ENCODE peak calls at places on chromosome 6, in eight cellular contexts. One of them, this sample, is unnamed. For H3K4me1, the result is how much of the 10 kb centered on the place peaks cover.

GRCh38 chr6:1336246-1336843 is 24.4 kb downstream of the FOXQ1 start:
- DNase-seq in mucosa of descending colon: peak
- DNase-seq in aorta: no peak
- DNase-seq in Peyer's patch: peak
- DNase-seq in PC-9: peak
- DNase-seq in adrenal gland: no peak
- DNase-seq in endodermal cell: peak
- DNase-seq in H1: no peak
- DNase-seq in this sample: peak

GRCh38 chr6:47168176-47168575 is 126.0 kb upstream of the ADGRF1 start:
- DNase-seq in mucosa of descending colon: no peak
- DNase-seq in aorta: peak
- DNase-seq in Peyer's patch: no peak
- DNase-seq in PC-9: peak
- DNase-seq in adrenal gland: no peak
- DNase-seq in endodermal cell: peak
- DNase-seq in H1: no peak
- DNase-seq in this sample: peak

GRCh38 chr6:16481680-16482079 is 243.3 kb downstream of the GMPR start:
- DNase-seq in mucosa of descending colon: no peak
- DNase-seq in aorta: no peak
- DNase-seq in Peyer's patch: no peak
- DNase-seq in PC-9: no peak
- DNase-seq in adrenal gland: no peak
- DNase-seq in endodermal cell: no peak
- DNase-seq in H1: no peak
- DNase-seq in this sample: no peak

GRCh38 chr6:54602591-54602990 is 244.0 kb upstream of the FAM83B start:
- DNase-seq in mucosa of descending colon: no peak
- DNase-seq in aorta: no peak
- DNase-seq in Peyer's patch: no peak
- DNase-seq in PC-9: no peak
- DNase-seq in adrenal gland: no peak
- DNase-seq in endodermal cell: no peak
- DNase-seq in H1: no peak
- DNase-seq in this sample: no peak

GRCh38 chr6:105495515-105495914 is 92.6 kb upstream of the PREP start:
- DNase-seq in mucosa of descending colon: no peak
- DNase-seq in aorta: no peak
- DNase-seq in Peyer's patch: no peak
- DNase-seq in PC-9: no peak
- DNase-seq in adrenal gland: no peak
- DNase-seq in endodermal cell: no peak
- DNase-seq in H1: no peak
- DNase-seq in this sample: no peak

GRCh38 chr6:165659945-165660862 is 2.8 kb downstream of the PDE10A start:
- DNase-seq in mucosa of descending colon: no peak
- DNase-seq in aorta: no peak
- DNase-seq in Peyer's patch: no peak
- DNase-seq in PC-9: no peak
- DNase-seq in adrenal gland: no peak
- DNase-seq in endodermal cell: peak
- DNase-seq in H1: no peak
- DNase-seq in this sample: no peak

GRCh38 chr6:100281471-100281878 is 183.2 kb downstream of the SIM1 start:
- DNase-seq in mucosa of descending colon: no peak
- DNase-seq in aorta: no peak
- DNase-seq in Peyer's patch: no peak
- DNase-seq in PC-9: no peak
- DNase-seq in adrenal gland: no peak
- DNase-seq in endodermal cell: peak
- DNase-seq in H1: no peak
- DNase-seq in this sample: no peak

GRCh38 chr6:99613398-99613704 is 6.7 kb downstream of the PRDM13 start:
- DNase-seq in mucosa of descending colon: peak
- DNase-seq in aorta: peak
- DNase-seq in Peyer's patch: peak
- DNase-seq in PC-9: no peak
- DNase-seq in adrenal gland: no peak
- DNase-seq in endodermal cell: peak
- DNase-seq in H1: no peak
- DNase-seq in this sample: no peak

GRCh38 chr6:27375613-27376079 is 12.9 kb upstream of the ZNF391 start:
- DNase-seq in mucosa of descending colon: no peak
- DNase-seq in aorta: no peak
- DNase-seq in Peyer's patch: no peak
- DNase-seq in PC-9: no peak
- DNase-seq in adrenal gland: no peak
- DNase-seq in endodermal cell: peak
- DNase-seq in H1: no peak
- DNase-seq in this sample: no peak

GRCh38 chr6:36673882-36674281 is 4.6 kb upstream of the CDKN1A start:
- DNase-seq in mucosa of descending colon: no peak
- DNase-seq in aorta: no peak
- DNase-seq in Peyer's patch: no peak
- DNase-seq in PC-9: no peak
- DNase-seq in adrenal gland: no peak
- DNase-seq in endodermal cell: no peak
- DNase-seq in H1: no peak
- DNase-seq in this sample: no peak

GRCh38 chr6:15254074-15254975 is 8.5 kb downstream of the JARID2 start:
- DNase-seq in mucosa of descending colon: no peak
- DNase-seq in aorta: no peak
- DNase-seq in Peyer's patch: no peak
- DNase-seq in PC-9: no peak
- DNase-seq in adrenal gland: no peak
- DNase-seq in endodermal cell: peak
- DNase-seq in H1: no peak
- DNase-seq in this sample: no peak

GRCh38 chr6:15259766-15260098 is 13.9 kb downstream of the JARID2 start:
- DNase-seq in mucosa of descending colon: no peak
- DNase-seq in aorta: no peak
- DNase-seq in Peyer's patch: no peak
- DNase-seq in PC-9: no peak
- DNase-seq in adrenal gland: no peak
- DNase-seq in endodermal cell: no peak
- DNase-seq in H1: no peak
- DNase-seq in this sample: no peak

GRCh38 chr6:15253107-15254073 is 7.5 kb downstream of the JARID2 start:
- DNase-seq in mucosa of descending colon: no peak
- DNase-seq in aorta: no peak
- DNase-seq in Peyer's patch: no peak
- DNase-seq in PC-9: no peak
- DNase-seq in adrenal gland: no peak
- DNase-seq in endodermal cell: no peak
- DNase-seq in H1: no peak
- DNase-seq in this sample: no peak

GRCh38 chr6:15255481-15256414 is 9.9 kb downstream of the JARID2 start:
- DNase-seq in mucosa of descending colon: no peak
- DNase-seq in aorta: no peak
- DNase-seq in Peyer's patch: peak
- DNase-seq in PC-9: no peak
- DNase-seq in adrenal gland: no peak
- DNase-seq in endodermal cell: no peak
- DNase-seq in H1: no peak
- DNase-seq in this sample: no peak

DNA sequence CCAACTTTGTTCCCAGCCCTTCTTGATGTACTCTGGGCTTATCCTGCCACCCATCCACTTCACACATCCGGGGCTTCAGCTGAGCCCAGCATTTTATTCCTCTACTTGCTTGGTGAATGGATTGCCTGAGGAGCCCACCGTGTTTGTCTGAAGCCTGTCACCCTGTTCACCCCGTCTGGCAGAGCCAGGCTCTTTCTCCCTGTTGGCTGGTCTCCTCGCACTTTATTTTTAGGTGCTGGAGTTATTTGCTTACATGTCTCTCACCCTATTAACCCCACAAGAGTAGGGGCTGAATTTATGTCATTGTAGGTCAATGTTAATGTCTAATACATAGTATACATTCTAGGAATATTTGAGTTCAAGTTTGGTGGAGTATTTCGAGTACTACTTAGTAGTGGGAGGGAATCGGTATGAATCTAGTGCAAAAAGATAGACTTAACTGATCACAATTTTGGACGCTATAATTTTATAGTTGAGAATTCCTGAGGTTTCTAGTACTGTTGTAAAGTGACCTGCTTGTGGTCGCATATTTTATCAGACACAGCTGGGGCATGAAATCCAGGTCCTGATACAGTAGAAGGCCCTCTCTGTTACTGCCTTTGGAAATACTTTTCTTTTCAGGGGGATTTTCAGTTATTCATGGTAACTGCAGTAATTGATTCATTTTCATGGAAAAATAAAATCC is 10.8 kb downstream of the JARID2 start:
- DNase-seq in mucosa of descending colon: no peak
- DNase-seq in aorta: no peak
- DNase-seq in Peyer's patch: no peak
- DNase-seq in PC-9: no peak
- DNase-seq in adrenal gland: no peak
- DNase-seq in endodermal cell: peak
- DNase-seq in H1: no peak
- DNase-seq in this sample: no peak
- H3K4me1 ChIP-seq in mucosa of descending colon: under half
- H3K4me1 ChIP-seq in aorta: under half
- H3K4me1 ChIP-seq in Peyer's patch: under half
- H3K4me1 ChIP-seq in PC-9: half or more
- H3K4me1 ChIP-seq in adrenal gland: under half
- H3K4me1 ChIP-seq in endodermal cell: under half
- H3K4me1 ChIP-seq in H1: under half
- H3K4me1 ChIP-seq in this sample: under half

DNA sequence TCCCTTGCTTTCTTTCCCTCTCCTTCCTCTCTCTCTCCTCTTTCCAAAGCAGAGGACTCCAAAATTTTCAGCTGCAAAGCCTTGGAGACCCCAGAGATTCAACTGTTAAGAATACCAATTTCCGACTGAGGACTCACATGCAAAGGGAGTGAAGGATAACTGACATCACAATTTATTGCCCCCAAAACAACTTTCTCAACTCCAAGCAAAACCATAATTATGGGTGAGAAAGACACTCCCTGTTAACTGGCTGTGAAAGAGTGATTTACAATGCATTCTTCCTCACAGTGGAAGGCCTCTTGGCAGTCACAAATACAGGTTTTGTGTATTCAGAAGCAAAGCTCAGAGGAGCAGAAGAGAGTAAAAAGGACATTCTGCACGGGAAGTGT is 421.0 kb upstream of the JARID2 start:
- DNase-seq in mucosa of descending colon: peak
- DNase-seq in aorta: no peak
- DNase-seq in Peyer's patch: no peak
- DNase-seq in PC-9: no peak
- DNase-seq in adrenal gland: no peak
- DNase-seq in endodermal cell: peak
- DNase-seq in H1: no peak
- DNase-seq in this sample: no peak
- H3K4me1 ChIP-seq in mucosa of descending colon: under half
- H3K4me1 ChIP-seq in aorta: under half
- H3K4me1 ChIP-seq in Peyer's patch: under half
- H3K4me1 ChIP-seq in PC-9: under half
- H3K4me1 ChIP-seq in adrenal gland: under half
- H3K4me1 ChIP-seq in endodermal cell: under half
- H3K4me1 ChIP-seq in H1: under half
- H3K4me1 ChIP-seq in this sample: under half

GRCh38 chr6:41204156-41204555 is 3.2 kb upstream of the TREML2 start:
- DNase-seq in mucosa of descending colon: no peak
- DNase-seq in aorta: no peak
- DNase-seq in Peyer's patch: no peak
- DNase-seq in PC-9: no peak
- DNase-seq in adrenal gland: no peak
- DNase-seq in endodermal cell: no peak
- DNase-seq in H1: no peak
- DNase-seq in this sample: no peak

GRCh38 chr6:41199427-41200246 is 1.3 kb downstream of the TREML2 start:
- DNase-seq in mucosa of descending colon: no peak
- DNase-seq in aorta: no peak
- DNase-seq in Peyer's patch: no peak
- DNase-seq in PC-9: no peak
- DNase-seq in adrenal gland: no peak
- DNase-seq in endodermal cell: no peak
- DNase-seq in H1: no peak
- DNase-seq in this sample: no peak

GRCh38 chr6:41200296-41200900 is 551 bp downstream of the TREML2 start:
- DNase-seq in mucosa of descending colon: peak
- DNase-seq in aorta: peak
- DNase-seq in Peyer's patch: no peak
- DNase-seq in PC-9: no peak
- DNase-seq in adrenal gland: no peak
- DNase-seq in endodermal cell: peak
- DNase-seq in H1: no peak
- DNase-seq in this sample: peak

GRCh38 chr6:41200901-41201783 is at the start of gene TREML2:
- DNase-seq in mucosa of descending colon: peak
- DNase-seq in aorta: no peak
- DNase-seq in Peyer's patch: no peak
- DNase-seq in PC-9: no peak
- DNase-seq in adrenal gland: no peak
- DNase-seq in endodermal cell: peak
- DNase-seq in H1: no peak
- DNase-seq in this sample: no peak

GRCh38 chr6:41201784-41202181 is 834 bp upstream of the TREML2 start:
- DNase-seq in mucosa of descending colon: no peak
- DNase-seq in aorta: no peak
- DNase-seq in Peyer's patch: no peak
- DNase-seq in PC-9: no peak
- DNase-seq in adrenal gland: no peak
- DNase-seq in endodermal cell: peak
- DNase-seq in H1: no peak
- DNase-seq in this sample: no peak
- H3K4me1 ChIP-seq in mucosa of descending colon: under half
- H3K4me1 ChIP-seq in aorta: under half
- H3K4me1 ChIP-seq in Peyer's patch: under half
- H3K4me1 ChIP-seq in PC-9: under half
- H3K4me1 ChIP-seq in adrenal gland: under half
- H3K4me1 ChIP-seq in endodermal cell: under half
- H3K4me1 ChIP-seq in H1: under half
- H3K4me1 ChIP-seq in this sample: under half

GRCh38 chr6:150744522-150745260 is 120.8 kb upstream of the MTHFD1L start:
- DNase-seq in mucosa of descending colon: no peak
- DNase-seq in aorta: no peak
- DNase-seq in Peyer's patch: no peak
- DNase-seq in PC-9: no peak
- DNase-seq in adrenal gland: no peak
- DNase-seq in endodermal cell: no peak
- DNase-seq in H1: no peak
- DNase-seq in this sample: no peak

GRCh38 chr6:150749091-150749670 is 116.3 kb upstream of the MTHFD1L start:
- DNase-seq in mucosa of descending colon: no peak
- DNase-seq in aorta: no peak
- DNase-seq in Peyer's patch: no peak
- DNase-seq in PC-9: no peak
- DNase-seq in adrenal gland: no peak
- DNase-seq in endodermal cell: no peak
- DNase-seq in H1: no peak
- DNase-seq in this sample: no peak

GRCh38 chr6:150751296-150751695 is 114.2 kb upstream of the MTHFD1L start:
- DNase-seq in mucosa of descending colon: no peak
- DNase-seq in aorta: no peak
- DNase-seq in Peyer's patch: no peak
- DNase-seq in PC-9: no peak
- DNase-seq in adrenal gland: no peak
- DNase-seq in endodermal cell: no peak
- DNase-seq in H1: no peak
- DNase-seq in this sample: no peak

GRCh38 chr6:150745896-150746295 is 119.6 kb upstream of the MTHFD1L start:
- DNase-seq in mucosa of descending colon: no peak
- DNase-seq in aorta: no peak
- DNase-seq in Peyer's patch: no peak
- DNase-seq in PC-9: no peak
- DNase-seq in adrenal gland: no peak
- DNase-seq in endodermal cell: no peak
- DNase-seq in H1: no peak
- DNase-seq in this sample: no peak

GRCh38 chr6:150747155-150747554 is 118.3 kb upstream of the MTHFD1L start:
- DNase-seq in mucosa of descending colon: no peak
- DNase-seq in aorta: no peak
- DNase-seq in Peyer's patch: no peak
- DNase-seq in PC-9: no peak
- DNase-seq in adrenal gland: no peak
- DNase-seq in endodermal cell: no peak
- DNase-seq in H1: no peak
- DNase-seq in this sample: no peak
- H3K4me1 ChIP-seq in mucosa of descending colon: under half
- H3K4me1 ChIP-seq in aorta: under half
- H3K4me1 ChIP-seq in Peyer's patch: under half
- H3K4me1 ChIP-seq in PC-9: under half
- H3K4me1 ChIP-seq in adrenal gland: under half
- H3K4me1 ChIP-seq in endodermal cell: under half
- H3K4me1 ChIP-seq in H1: under half
- H3K4me1 ChIP-seq in this sample: under half

This sample was measured in lung.